ENCODE peak calls at places on chromosomes 5 and 9, in four cellular contexts. S, R, M and Y are unnamed samples.

GRCh38 chr5:119828536-119828935 is 199.2 kb downstream of the FAM170A start:
- DNase-seq in S (no peak), R (no peak), M (no peak), Y (no peak)

GRCh38 chr9:118962426-118962825 is 406.8 kb downstream of the BRINP1 start:
- DNase-seq in S (no peak), R (no peak), M (no peak), Y (no peak)

GRCh38 chr9:100108572-100108971 is 9.5 kb downstream of the INVS start:
- DNase-seq in S (no peak), R (no peak), M (no peak), Y (no peak)

GRCh38 chr9:97994695-97995094 is 11.6 kb downstream of the ANP32B start:
- DNase-seq in S (no peak), R (no peak), M (no peak), Y (no peak)

GRCh38 chr5:76855961-76856360 is 6.1 kb downstream of the S100Z start:
- DNase-seq in S (no peak), R (peak; percentile 62), M (no peak), Y (no peak)

GRCh38 chr5:13830536-13830935 is 114.0 kb downstream of the DNAH5 start:
- DNase-seq in S (no peak), R (no peak), M (no peak), Y (no peak)

GRCh38 chr9:25990376-25990775 is 312.1 kb upstream of the TUSC1 start:
- DNase-seq in S (no peak), R (no peak), M (no peak), Y (no peak)

GRCh38 chr9:113160571-113160970 is 9.8 kb downstream of the SLC31A2 start:
- DNase-seq in S (no peak), R (no peak), M (no peak), Y (no peak)

GRCh38 chr9:81650836-81651545 is 38.4 kb downstream of the TLE1 start:
- DNase-seq in S (no peak), R (no peak), M (no peak), Y (no peak)

DNA sequence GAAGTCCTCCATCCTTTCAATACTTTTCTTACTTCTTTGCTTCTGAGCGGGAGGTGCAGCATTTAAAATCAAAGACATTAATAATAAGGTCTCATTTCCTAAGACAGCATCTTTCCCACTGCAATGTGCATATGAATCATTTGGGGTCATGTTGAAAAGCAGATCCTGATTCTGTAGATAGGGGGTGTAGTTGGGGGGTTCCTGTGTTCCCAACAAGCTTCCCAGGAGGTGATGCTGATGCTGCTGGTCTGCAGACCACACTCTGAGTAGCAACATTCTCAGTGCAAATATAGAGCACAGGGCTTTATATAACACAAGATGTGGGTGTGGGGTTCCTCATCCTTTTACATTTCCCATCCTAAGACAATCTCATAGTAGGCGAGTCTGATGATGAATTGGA is 126.5 kb upstream of the PALM2AKAP2 start:
- DNase-seq in S (no peak), R (no peak), M (no peak), Y (no peak)
- H3K27ac ChIP-seq in S (no peak overlapping the region), R (no peak overlapping the region), M (no peak overlapping the region), Y (no peak overlapping the region)

GRCh38 chr9:86321373-86321772 is 32.8 kb downstream of the TUT7 start:
- DNase-seq in S (peak; percentile 84), R (no peak), M (no peak), Y (no peak)
- TF ChIP-seq CHD1 in S (no peak), R (no peak), M (no peak), Y (no peak)

DNA sequence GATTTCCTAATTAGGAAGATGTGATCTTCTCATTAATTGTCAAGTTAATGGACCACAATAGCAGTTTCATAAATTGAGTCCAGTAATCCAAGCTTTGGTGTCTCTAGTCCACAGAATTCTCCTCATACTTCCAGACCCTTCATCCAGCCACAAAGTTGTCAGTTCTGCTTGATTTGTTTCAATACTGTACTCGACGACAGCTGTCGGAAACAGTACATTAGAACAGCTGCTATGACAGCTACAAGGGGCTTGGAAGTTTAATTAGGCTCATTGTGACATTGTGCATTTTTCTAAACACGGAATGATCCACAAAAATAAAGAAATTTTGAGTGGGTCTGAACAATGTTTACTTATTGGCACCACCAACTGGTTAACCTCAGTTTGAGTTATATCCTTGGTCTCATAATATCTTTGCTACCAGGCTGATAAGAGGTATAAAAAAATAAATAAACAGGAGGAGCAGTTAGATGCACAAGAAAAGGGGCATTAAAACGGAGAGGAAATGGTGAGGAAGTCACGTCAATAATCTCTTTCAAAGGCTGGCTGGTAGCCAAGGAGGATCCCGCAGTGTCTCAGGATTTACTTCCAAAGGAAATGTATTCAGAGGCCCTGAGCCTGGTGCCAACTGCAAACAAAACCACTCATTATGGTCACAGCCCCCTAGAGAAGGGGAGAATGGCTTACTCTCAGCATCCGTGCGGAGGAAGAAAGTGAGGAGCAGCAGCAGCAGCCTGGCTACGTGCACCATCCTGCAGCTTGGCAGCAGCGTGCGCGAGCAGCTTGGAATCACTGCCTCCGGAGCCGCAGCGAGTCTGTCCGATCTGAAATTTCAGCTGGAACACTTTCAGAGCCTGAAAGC is 933.7 kb upstream of the DMAC1 start:
- DNase-seq in S (no peak), R (no peak), M (no peak), Y (no peak)
- H3K27ac ChIP-seq in S (no peak overlapping the region), R (no peak overlapping the region), M (no peak overlapping the region), Y (no peak overlapping the region)

GRCh38 chr5:111748304-111748763 is 8.7 kb downstream of the NREP start:
- DNase-seq in S (peak; percentile 91), R (no peak), M (no peak), Y (no peak)
- TF ChIP-seq CHD1 in S (peak; percentile 84), R (no peak), M (no peak), Y (no peak)

GRCh38 chr9:129437626-129438323 is 183.1 kb downstream of the C9orf50 start:
- DNase-seq in S (no peak), R (no peak), M (no peak), Y (no peak)
- H3K27ac ChIP-seq in S (peak overlapping the region; percentile 51), R (no peak overlapping the region), M (no peak overlapping the region), Y (no peak overlapping the region)

DNA sequence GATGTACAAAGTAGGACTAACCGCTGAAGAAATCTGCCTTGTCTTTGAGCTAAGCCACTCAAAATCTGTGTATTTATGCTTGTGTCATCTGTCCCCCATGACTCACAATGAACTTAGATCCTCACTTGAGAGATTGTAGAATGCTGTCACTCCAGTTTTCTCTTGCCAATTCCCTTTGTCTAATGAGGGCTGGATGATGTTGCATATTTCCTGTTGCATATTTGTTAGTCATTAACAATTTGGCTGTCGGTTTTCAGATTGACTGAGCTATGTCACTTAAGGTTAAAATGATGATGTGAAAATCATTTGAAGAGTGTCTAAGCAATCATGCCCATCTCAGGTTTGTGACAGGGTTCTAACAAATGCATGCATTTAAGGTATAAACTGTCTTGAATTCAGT is 481.7 kb downstream of the CDH10 start:
- DNase-seq in S (no peak), R (no peak), M (no peak), Y (no peak)
- TF ChIP-seq CHD1 in S (no peak), R (no peak), M (no peak), Y (no peak)

GRCh38 chr9:127832248-127832647 is 22.2 kb downstream of the ENG start:
- DNase-seq in S (no peak), R (no peak), M (no peak), Y (no peak)
- H3K27ac ChIP-seq in S (no peak overlapping the region), R (no peak overlapping the region), M (no peak overlapping the region), Y (no peak overlapping the region)